ENCODE peak calls at places on chromosome 15, in six cellular contexts. X is iPS DF 19.7; E is anterior cingulate cortex; F is AG08396; V is activated naive CD4-positive, alpha-beta T cell treated with Interleukin-2 at 50 U/mL for 16 hours; P is stimulated activated CD4-positive, alpha-beta T cell treated with anti-CD3 and anti-CD28 coated beads, Interleukin-4, amount 100 ng/mL, for 1 hour. B is an unnamed sample.

GRCh38 chr15:44718180-44718926 is 7.0 kb downstream of the B2M start:
- DNase-seq in X (no peak), P (no peak), V (no peak), E (no peak), F (no peak), B (no peak)

GRCh38 chr15:59879506-59879905 is 124.6 kb upstream of the FOXB1 start:
- DNase-seq in P (no peak), F (peak), X (no peak), V (no peak), E (no peak), B (peak)

GRCh38 chr15:67120839-67121540 is 55.6 kb downstream of the SMAD3 start:
- DNase-seq in V (peak), E (peak), P (peak), X (no peak), F (peak), B (no peak)

GRCh38 chr15:70098461-70099166 is 897 bp upstream of the TLE3 start:
- DNase-seq in P (peak), F (no peak), E (peak), V (peak), X (no peak), B (no peak)

GRCh38 chr15:70566047-70566835 is 197.1 kb downstream of the UACA start:
- DNase-seq in F (no peak), X (no peak), E (no peak), V (no peak), P (no peak), B (no peak)

GRCh38 chr15:31591908-31592307 is 265.3 kb downstream of the KLF13 start:
- DNase-seq in F (no peak), E (no peak), V (no peak), P (no peak), X (no peak), B (no peak)

GRCh38 chr15:79045041-79045440 is 45.5 kb downstream of the RASGRF1 start:
- DNase-seq in F (no peak), E (no peak), X (no peak), V (no peak), P (no peak), B (no peak)

GRCh38 chr15:99177679-99178078 is 71.7 kb downstream of the TTC23 start:
- DNase-seq in X (no peak), P (no peak), F (no peak), V (no peak), E (no peak), B (no peak)

GRCh38 chr15:82928711-82929110 is 23.8 kb downstream of the HOMER2 start:
- DNase-seq in V (no peak), P (no peak), F (no peak), X (no peak), E (no peak), B (no peak)

GRCh38 chr15:77048135-77048866 is 22.6 kb downstream of the TSPAN3 start:
- DNase-seq in V (no peak), F (peak), E (no peak), P (no peak), X (no peak), B (no peak)